ENCODE peak calls at places on chromosomes 3 and 15, in nine cellular contexts. F, T, Y, J, V, P, O, K and E are unnamed samples.

GRCh38 chr3:55013145-55013544 is 85.3 kb upstream of the LRTM1 start:
- DNase-seq in F (peak; percentile 17), T (peak; percentile 10), Y (no peak), J (no peak), V (peak; percentile 15), P (no peak), O (no peak), K (no peak), E (no peak)

GRCh38 chr3:53478166-53478830 is 16.1 kb upstream of the CACNA1D start:
- DNase-seq in F (no peak), T (peak; percentile 45), Y (no peak), J (no peak), V (peak; percentile 68), P (peak; percentile 98), O (no peak), K (no peak), E (no peak)

GRCh38 chr15:79003301-79003700 is 58.5 kb upstream of the CTSH start:
- DNase-seq in F (no peak), T (no peak), Y (no peak), J (no peak), V (no peak), P (no peak), O (no peak), K (no peak), E (no peak)

GRCh38 chr3:193407156-193407555 is 28.6 kb upstream of the ATP13A5 start:
- DNase-seq in F (peak; percentile 17), T (no peak), Y (no peak), J (no peak), V (no peak), P (no peak), O (no peak), K (no peak), E (no peak)

GRCh38 chr3:46127503-46127902 is 80.6 kb downstream of the CCR1 start:
- DNase-seq in F (no peak), T (no peak), Y (peak; percentile 18), J (no peak), V (peak; percentile 13), P (peak; percentile 3), O (no peak), K (no peak), E (no peak)

GRCh38 chr15:99209326-99209725 is 40.1 kb downstream of the TTC23 start:
- DNase-seq in F (no peak), T (no peak), Y (no peak), J (no peak), V (no peak), P (no peak), O (no peak), K (no peak), E (no peak)

GRCh38 chr3:142963266-142964149 is at the start of gene PAQR9:
- DNase-seq in F (peak; percentile 80), T (peak; percentile 79), Y (no peak), J (no peak), V (peak; percentile 44), P (peak; percentile 47), O (peak; percentile 78), K (no peak), E (no peak)

GRCh38 chr15:78878356-78878755 is 5.7 kb downstream of the MORF4L1 start:
- DNase-seq in F (no peak), T (no peak), Y (no peak), J (no peak), V (no peak), P (no peak), O (no peak), K (no peak), E (no peak)

DNA sequence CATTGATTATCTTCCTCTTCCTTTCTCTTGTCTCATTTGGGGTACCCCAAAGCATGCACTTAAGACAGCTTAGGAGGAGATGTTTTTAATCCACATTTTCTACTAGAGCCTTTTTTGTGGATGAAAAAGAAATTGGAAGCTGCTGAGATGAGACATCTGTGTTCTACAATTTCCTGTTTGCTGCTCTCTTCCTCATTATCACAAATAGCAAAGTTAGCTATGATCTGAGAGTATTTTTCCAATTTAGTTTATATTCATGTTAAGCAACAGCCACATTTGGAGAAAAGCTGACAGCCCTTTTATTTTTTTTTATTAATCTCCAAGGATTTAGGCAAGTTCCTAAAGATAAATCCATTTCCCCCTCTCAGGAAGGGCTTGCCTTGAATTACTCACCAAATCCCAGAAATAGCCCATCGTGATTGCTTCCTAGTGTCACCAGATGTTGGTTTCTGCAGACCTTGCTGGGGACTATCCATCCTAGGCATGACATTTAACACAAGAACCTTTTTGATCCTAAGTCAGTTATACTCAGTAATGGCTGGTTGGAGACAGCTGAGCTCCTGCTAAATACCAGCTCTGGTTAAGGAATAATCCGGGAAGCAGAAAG is 70.8 kb upstream of the FILIP1L start:
- DNase-seq in F (no peak), T (no peak), Y (no peak), J (no peak), V (no peak), P (no peak), O (no peak), K (no peak), E (no peak)
- TF ChIP-seq REST in F (no peak), T (no peak), Y (no peak), J (no peak), V (no peak), P (no peak), O (no peak), K (no peak), E (no peak)

GRCh38 chr3:11156026-11156410 is 1.7 kb downstream of the HRH1 start:
- DNase-seq in F (no peak), T (no peak), Y (no peak), J (no peak), V (no peak), P (no peak), O (no peak), K (no peak), E (no peak)

GRCh38 chr3:11154953-11155325 is 646 bp downstream of the HRH1 start:
- DNase-seq in F (peak; percentile 60), T (peak; percentile 63), Y (no peak), J (no peak), V (no peak), P (no peak), O (no peak), K (no peak), E (no peak)

GRCh38 chr3:11154036-11154952 is at the start of gene HRH1:
- DNase-seq in F (peak; percentile 49), T (peak; percentile 80), Y (no peak), J (no peak), V (peak; percentile 31), P (no peak), O (peak; percentile 27), K (no peak), E (no peak)

GRCh38 chr3:11157406-11157805 is 3.1 kb downstream of the HRH1 start:
- DNase-seq in F (no peak), T (no peak), Y (no peak), J (no peak), V (no peak), P (no peak), O (no peak), K (no peak), E (no peak)

DNA sequence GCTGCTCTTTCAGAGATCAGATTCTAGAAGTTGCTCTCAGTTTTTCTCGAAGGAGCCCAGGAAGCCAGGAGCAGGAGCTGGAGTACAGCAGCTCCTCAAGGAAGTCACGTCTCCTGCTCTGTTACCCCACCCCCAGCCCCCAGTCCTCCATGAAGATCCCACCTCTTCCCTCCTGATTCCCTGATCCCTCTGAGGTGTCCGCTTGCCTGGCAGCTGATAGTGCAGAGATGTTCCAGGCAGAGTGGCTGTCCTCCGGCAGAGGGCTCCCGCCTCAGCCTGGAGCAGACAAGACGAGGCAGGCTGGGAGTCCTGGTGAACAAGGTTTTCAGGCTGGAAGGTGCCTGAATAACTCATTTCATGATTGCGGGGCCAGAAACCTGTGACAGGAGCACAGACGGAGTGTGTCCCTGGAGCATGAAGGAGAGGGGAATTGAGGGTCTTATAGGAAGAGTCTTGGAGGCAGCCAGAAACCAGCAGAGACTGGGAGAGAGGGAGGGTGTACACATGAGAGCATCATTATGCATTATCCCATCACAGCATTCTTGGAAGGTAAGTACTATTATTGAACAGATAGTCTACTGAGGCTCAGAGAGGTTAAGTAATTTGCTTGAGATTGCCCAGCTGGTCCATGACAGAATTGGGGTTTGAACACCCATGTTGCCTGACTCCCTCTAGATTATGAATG is 1.2 kb downstream of the HRH1 start:
- DNase-seq in F (peak; percentile 73), T (peak; percentile 86), Y (peak; percentile 47), J (peak; percentile 20), V (peak; percentile 78), P (peak; percentile 24), O (peak; percentile 31), K (no peak), E (no peak)
- TF ChIP-seq CTCF in F (peak; percentile 50), T (peak; percentile 85), Y (peak; percentile 89), J (peak; percentile 87), V (peak; percentile 83), P (peak; percentile 82), O (peak; percentile 68), K (peak; percentile 41), E (peak; percentile 64)

GRCh38 chr3:108014943-108015342 is 75.9 kb downstream of the CD47 start:
- DNase-seq in F (no peak), T (no peak), Y (no peak), J (no peak), V (no peak), P (no peak), O (no peak), K (no peak), E (no peak)

GRCh38 chr3:108011616-108012015 is 79.2 kb downstream of the CD47 start:
- DNase-seq in F (no peak), T (no peak), Y (no peak), J (no peak), V (no peak), P (no peak), O (no peak), K (no peak), E (no peak)

GRCh38 chr3:108013141-108014055 is 77.4 kb downstream of the CD47 start:
- DNase-seq in F (no peak), T (no peak), Y (no peak), J (no peak), V (no peak), P (no peak), O (no peak), K (no peak), E (no peak)

GRCh38 chr3:108008931-108009635 is 81.7 kb downstream of the CD47 start:
- DNase-seq in F (no peak), T (no peak), Y (no peak), J (no peak), V (no peak), P (no peak), O (no peak), K (no peak), E (no peak)

GRCh38 chr3:108012304-108012703 is 78.5 kb downstream of the CD47 start:
- DNase-seq in F (no peak), T (no peak), Y (no peak), J (no peak), V (no peak), P (no peak), O (no peak), K (no peak), E (no peak)
- H3K4me3 ChIP-seq in F (no peak overlapping the region), T (no peak overlapping the region), Y (no peak overlapping the region), J (no peak overlapping the region), V (no peak overlapping the region), P (no peak overlapping the region), O (no peak overlapping the region), K (no peak overlapping the region), E (no peak overlapping the region)

DNA sequence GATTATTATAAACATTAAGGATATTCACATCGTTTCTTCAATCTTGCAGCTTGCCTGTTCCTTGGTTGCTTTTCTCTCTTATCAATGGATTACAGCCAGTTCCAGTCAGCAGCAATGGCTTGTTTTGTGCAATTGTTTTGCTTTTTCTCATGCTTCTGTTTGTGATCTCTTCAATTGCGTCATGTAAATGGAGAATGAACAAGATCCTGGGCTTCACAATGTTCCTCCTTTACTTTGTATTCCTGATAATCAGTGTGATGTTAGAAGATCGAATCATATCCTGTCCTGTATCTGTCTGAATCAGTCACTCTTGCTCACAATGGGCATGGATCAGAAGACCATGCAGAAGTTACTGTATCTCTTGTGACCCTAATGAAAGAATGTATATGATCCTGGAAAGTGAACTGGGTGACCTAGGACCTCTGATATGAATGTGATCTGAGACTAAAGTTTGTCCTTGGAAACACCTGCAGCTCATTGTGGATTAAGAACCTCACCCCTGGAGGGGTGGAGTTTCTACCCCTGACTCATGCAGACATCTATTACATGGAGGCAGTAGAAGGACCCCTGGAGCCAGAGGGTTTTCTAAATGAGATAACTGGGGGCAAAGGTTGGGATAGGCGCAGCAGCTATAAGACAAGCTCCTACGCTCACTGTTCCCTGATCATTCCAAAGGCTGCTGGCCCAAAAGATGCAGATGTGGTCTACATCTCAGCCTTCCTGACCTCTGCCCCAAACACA is 32.2 kb downstream of the SLC24A1 start:
- DNase-seq in F (no peak), T (no peak), Y (no peak), J (no peak), V (no peak), P (no peak), O (no peak), K (no peak), E (no peak)
- TF ChIP-seq REST in F (no peak), T (no peak), Y (no peak), J (no peak), V (no peak), P (no peak), O (no peak), K (no peak), E (no peak)